ENCODE peak calls at places on chromosomes 1 and 21, in five cellular contexts. U is IMR-90, M is H1, L is mesenchymal stem cell, A is neuronal stem cell. J is an unnamed sample.

GRCh38 chr1:224068458-224068770 is 45.5 kb upstream of the FBXO28 start:
- DNase-seq in L (no peak), A (no peak), M (no peak), U (no peak), J (no peak)

GRCh38 chr1:224434447-224435317 is at the start of gene WDR26:
- DNase-seq in L (peak; percentile 91), M (peak; percentile 84), U (peak; percentile 80), A (peak; percentile 77), J (peak; percentile 82)

GRCh38 chr21:28801906-28802305 is 190.8 kb downstream of the LTN1 start:
- DNase-seq in A (no peak), L (peak; percentile 65), M (no peak), U (peak; percentile 87), J (no peak)

GRCh38 chr1:239388578-239388977 is 2.2 kb downstream of the CHRM3 start:
- DNase-seq in M (no peak), A (no peak), L (no peak), U (no peak), J (no peak)

GRCh38 chr1:192506741-192507155 is 68.8 kb upstream of the RGS1 start:
- DNase-seq in U (peak; percentile 43), M (no peak), A (no peak), L (peak; percentile 67), J (no peak)

GRCh38 chr1:83065952-83066727 is 932.8 kb downstream of the TTLL7 start:
- DNase-seq in U (no peak), A (no peak), M (no peak), L (peak; percentile 7), J (no peak)

GRCh38 chr1:47710075-47711071 is 272.5 kb downstream of the FOXD2 start:
- DNase-seq in L (peak; percentile 50), U (peak; percentile 37), A (peak; percentile 80), M (peak; percentile 97), J (peak; percentile 84)

GRCh38 chr1:76294470-76295194 is 220.1 kb downstream of the ST6GALNAC3 start:
- DNase-seq in M (no peak), A (no peak), L (no peak), U (no peak), J (no peak)

GRCh38 chr21:42799516-42799915 is 79.8 kb downstream of the WDR4 start:
- DNase-seq in L (no peak), A (no peak), M (peak; percentile 35), U (no peak), J (no peak)

GRCh38 chr1:20281801-20282200 is 8.9 kb upstream of the VWA5B1 start:
- DNase-seq in U (peak; percentile 66), M (no peak), A (no peak), L (peak; percentile 23), J (peak; percentile 7)

GRCh38 chr1:84078108-84078823 is 65.8 kb upstream of the PRKACB start:
- DNase-seq in A (no peak), M (peak; percentile 79), L (peak; percentile 51), U (peak; percentile 36), J (no peak)

GRCh38 chr1:234782057-234782800 is 172.3 kb upstream of the IRF2BP2 start:
- DNase-seq in M (no peak), U (peak; percentile 17), A (no peak), L (peak; percentile 11), J (peak; percentile 14)

GRCh38 chr1:232271991-232272589 is 357.8 kb downstream of the SIPA1L2 start:
- DNase-seq in A (no peak), M (no peak), L (peak; percentile 83), U (peak; percentile 31), J (no peak)

GRCh38 chr1:82090104-82090503 is 289.4 kb downstream of the ADGRL2 start:
- DNase-seq in M (no peak), L (peak; percentile 9), U (no peak), A (no peak), J (no peak)

GRCh38 chr1:172497230-172497629 is 35.7 kb upstream of the SUCO start:
- DNase-seq in U (peak; percentile 11), A (peak; percentile 58), M (peak; percentile 46), L (peak; percentile 6), J (peak; percentile 55)

GRCh38 chr1:86567936-86568335 is 21.1 kb downstream of the CLCA4 start:
- DNase-seq in A (no peak), M (no peak), U (no peak), L (no peak), J (no peak)

GRCh38 chr1:247448107-247448778 is 9.7 kb downstream of the OR2B11 start:
- DNase-seq in L (peak; percentile 49), M (peak; percentile 71), A (peak; percentile 55), U (peak; percentile 31), J (peak; percentile 35)

GRCh38 chr1:230314142-230314470 is 112.0 kb downstream of the PGBD5 start:
- DNase-seq in A (no peak), U (no peak), M (no peak), L (no peak), J (no peak)

GRCh38 chr1:220983877-220984635 is 104.8 kb downstream of the HLX start:
- DNase-seq in L (no peak), M (peak; percentile 64), U (no peak), A (no peak), J (no peak)

GRCh38 chr1:42267904-42268303 is 67.1 kb downstream of the FOXJ3 start:
- DNase-seq in U (no peak), A (no peak), M (no peak), L (no peak), J (no peak)

GRCh38 chr1:9234223-9235122 is at the start of gene H6PD:
- DNase-seq in M (peak; percentile 86), A (peak; percentile 82), U (peak; percentile 75), L (peak; percentile 86), J (peak; percentile 75)

GRCh38 chr1:9235123-9235513 is 544 bp downstream of the H6PD start:
- DNase-seq in L (peak; percentile 90), A (no peak), M (no peak), U (peak; percentile 62), J (peak; percentile 64)

GRCh38 chr1:9233942-9234222 is 692 bp upstream of the H6PD start:
- DNase-seq in M (no peak), A (no peak), U (no peak), L (no peak), J (no peak)

GRCh38 chr1:9231648-9232332 is 2.8 kb upstream of the H6PD start:
- DNase-seq in L (peak; percentile 56), U (peak; percentile 64), A (no peak), M (no peak), J (no peak)

GRCh38 chr1:9233241-9233941 is 1.2 kb upstream of the H6PD start:
- DNase-seq in A (no peak), U (peak; percentile 66), L (peak; percentile 88), M (no peak), J (peak; percentile 43)
- H3K4me3 ChIP-seq in A (no peak overlapping the region), U (no peak overlapping the region), L (no peak overlapping the region), M (no peak overlapping the region), J (no peak overlapping the region)

GRCh38 chr1:8555582-8555981 is 237.7 kb downstream of the SLC45A1 start:
- DNase-seq in M (no peak), A (no peak), U (no peak), L (no peak), J (no peak)
- H3K14ac ChIP-seq in M (no peak overlapping the region), A (no peak overlapping the region), U (no peak overlapping the region), L (no peak overlapping the region), J (no peak overlapping the region)

GRCh38 chr1:56080123-56080522 is 499.2 kb downstream of the PLPP3 start:
- DNase-seq in U (peak; percentile 24), L (no peak), A (no peak), M (no peak), J (peak; percentile 72)
- H2AFZ ChIP-seq in U (no peak overlapping the region), L (no peak overlapping the region), A (no peak overlapping the region), M (no peak overlapping the region), J (no peak overlapping the region)

GRCh38 chr1:208007319-208007937 is 96.5 kb upstream of the CD34 start:
- DNase-seq in L (no peak), U (no peak), A (no peak), M (no peak), J (no peak)
- H3K4me3 ChIP-seq in L (peak overlapping the region; percentile 15), U (no peak overlapping the region), A (no peak overlapping the region), M (no peak overlapping the region), J (no peak overlapping the region)

GRCh38 chr1:109213824-109214693 is at the start of gene SARS1:
- DNase-seq in A (peak; percentile 86), L (peak; percentile 85), M (peak; percentile 91), U (peak; percentile 80), J (peak; percentile 95)
- H3K14ac ChIP-seq in A (peak within 1 kb of the TSS; percentile 47), L (peak within 1 kb of the TSS; percentile 88), M (no peak within 1 kb of the TSS), U (peak within 1 kb of the TSS; percentile 100), J (peak within 1 kb of the TSS; percentile 76)

GRCh38 chr1:67100833-67101232 is 33.9 kb downstream of the C1orf141 start:
- DNase-seq in U (peak; percentile 15), L (no peak), A (no peak), M (no peak), J (no peak)

GRCh38 chr1:67094191-67094590 is 40.2 kb upstream of the SLC35D1 start:
- DNase-seq in U (no peak), M (no peak), A (no peak), L (no peak), J (peak; percentile 94)

GRCh38 chr1:67097305-67097704 is 37.5 kb downstream of the C1orf141 start:
- DNase-seq in M (no peak), A (peak; percentile 17), U (no peak), L (no peak), J (no peak)
- H2AFZ ChIP-seq in M (peak overlapping the region; percentile 75), A (no peak overlapping the region), U (no peak overlapping the region), L (peak overlapping the region; percentile 42), J (no peak overlapping the region)

GRCh38 chr1:50969611-50970507 is at the start of gene CDKN2C:
- DNase-seq in L (peak; percentile 88), U (peak; percentile 86), M (peak; percentile 66), A (no peak), J (peak; percentile 47)

GRCh38 chr1:50970508-50970885 is 452 bp downstream of the CDKN2C start:
- DNase-seq in U (no peak), L (no peak), A (no peak), M (no peak), J (no peak)

GRCh38 chr1:50971748-50972305 is 1.8 kb downstream of the CDKN2C start:
- DNase-seq in L (no peak), A (no peak), M (no peak), U (no peak), J (no peak)

GRCh38 chr1:50972766-50973165 is 2.7 kb downstream of the CDKN2C start:
- DNase-seq in U (no peak), A (no peak), M (no peak), L (no peak), J (no peak)

GRCh38 chr1:50970927-50971582 is 1.0 kb downstream of the CDKN2C start:
- DNase-seq in A (no peak), L (peak; percentile 15), U (no peak), M (no peak), J (no peak)
- H3K4me3 ChIP-seq in A (no peak overlapping the region), L (peak overlapping the region; percentile 92), U (peak overlapping the region; percentile 88), M (no peak overlapping the region), J (no peak overlapping the region)